ENCODE peak calls at places on chromosomes 4 and X, in seven cellular contexts. Q is sigmoid colon, A is IMR-90, O is left lung, V is endodermal cell, T is upper lobe of left lung, F is tibial nerve. Z is an unnamed sample.

GRCh38 chr4:184362338-184362737 is 112.0 kb downstream of the IRF2 start:
- DNase-seq in T (no peak), V (peak; percentile 5), O (no peak), A (no peak), Q (no peak), F (no peak), Z (no peak)

GRCh38 chr4:25677943-25678342 is 22.3 kb downstream of the SLC34A2 start:
- DNase-seq in T (no peak), F (no peak), Q (no peak), V (no peak), O (no peak), A (no peak), Z (no peak)

GRCh38 chr4:114277690-114278089 is 298.2 kb upstream of the ARSJ start:
- DNase-seq in V (no peak), T (no peak), F (no peak), O (no peak), Q (no peak), A (peak; percentile 70), Z (no peak)

GRCh38 chrX:149629730-149630387 is 1.7 kb downstream of the TMEM185A start:
- DNase-seq in V (no peak), A (no peak), O (no peak), T (no peak), F (no peak), Q (no peak), Z (no peak)

GRCh38 chr4:1600811-1601532 is 83.1 kb downstream of the FAM53A start:
- DNase-seq in O (no peak), T (no peak), Q (peak; percentile 57), V (no peak), A (no peak), F (no peak), Z (no peak)

GRCh38 chrX:44997282-44997813 is 124.4 kb downstream of the KDM6A start:
- DNase-seq in V (no peak), T (no peak), F (no peak), Q (no peak), A (no peak), O (no peak), Z (no peak)

GRCh38 chr4:151324449-151325319 is 721 bp downstream of the SH3D19 start:
- DNase-seq in F (peak; percentile 17), V (peak; percentile 90), Q (peak; percentile 77), T (peak; percentile 61), O (peak; percentile 66), A (peak; percentile 47), Z (peak; percentile 62)

GRCh38 chrX:22527302-22527701 is 254.6 kb downstream of the CBLL2 start:
- DNase-seq in F (no peak), Q (no peak), A (no peak), V (no peak), T (no peak), O (no peak), Z (no peak)

GRCh38 chr4:82865592-82865991 is 25.4 kb downstream of the SEC31A start:
- DNase-seq in Q (no peak), T (peak; percentile 34), O (no peak), F (peak; percentile 34), A (peak; percentile 95), V (no peak), Z (no peak)

GRCh38 chrX:17736856-17737706 is at the start of gene SCML1:
- DNase-seq in F (peak; percentile 94), Q (peak; percentile 99), O (peak; percentile 97), V (peak; percentile 96), T (peak; percentile 96), A (peak; percentile 95), Z (peak; percentile 98)

GRCh38 chrX:16772460-16772859 is 13.8 kb upstream of the TXLNG start:
- DNase-seq in O (no peak), V (peak; percentile 79), F (no peak), Q (no peak), T (no peak), A (no peak), Z (no peak)

GRCh38 chrX:50081282-50081955 is 119.4 kb downstream of the AKAP4 start:
- DNase-seq in Q (no peak), A (peak; percentile 13), T (peak; percentile 68), F (no peak), O (peak; percentile 62), V (peak; percentile 76), Z (peak; percentile 20)

GRCh38 chr4:20288846-20289512 is 37.3 kb downstream of the SLIT2 start:
- DNase-seq in Q (no peak), A (peak; percentile 47), V (no peak), T (no peak), F (no peak), O (no peak), Z (no peak)

GRCh38 chrX:35696760-35697234 is 101.3 kb upstream of the MAGEB16 start:
- DNase-seq in Q (no peak), O (no peak), A (no peak), V (no peak), F (no peak), T (no peak), Z (no peak)

GRCh38 chr4:95142877-95143412 is 385.2 kb downstream of the BMPR1B start:
- DNase-seq in Q (no peak), T (no peak), F (no peak), V (no peak), A (no peak), O (no peak), Z (no peak)

GRCh38 chr4:176789955-176790354 is 2.8 kb downstream of the VEGFC start:
- DNase-seq in Q (no peak), T (no peak), O (no peak), A (peak; percentile 81), F (no peak), V (no peak), Z (no peak)

GRCh38 chrX:40245411-40246140 is 147.8 kb upstream of the BCOR start:
- DNase-seq in O (no peak), Q (no peak), F (no peak), V (no peak), T (no peak), A (no peak), Z (no peak)

GRCh38 chr4:85431881-85432280 is 43.1 kb upstream of the ARHGAP24 start:
- DNase-seq in T (no peak), F (no peak), Q (no peak), A (no peak), O (no peak), V (no peak), Z (no peak)

GRCh38 chrX:18887821-18888205 is 96.1 kb downstream of the PHKA2 start:
- DNase-seq in A (no peak), Q (no peak), F (no peak), T (no peak), V (no peak), O (no peak), Z (no peak)

GRCh38 chr4:176193126-176193525 is 2.3 kb downstream of the SPATA4 start:
- DNase-seq in F (no peak), V (no peak), Q (no peak), A (peak; percentile 65), T (no peak), O (no peak), Z (no peak)

GRCh38 chr4:185115827-185116232 is 27.2 kb upstream of the SLC25A4 start:
- DNase-seq in A (peak; percentile 94), Q (no peak), T (peak; percentile 72), F (no peak), O (peak; percentile 51), V (peak; percentile 88), Z (peak; percentile 69)

GRCh38 chr4:53676402-53676871 is 85.2 kb upstream of the LNX1 start:
- DNase-seq in O (no peak), F (no peak), T (no peak), V (no peak), A (peak; percentile 74), Q (no peak), Z (no peak)

GRCh38 chrX:112846114-112846513 is 5.5 kb upstream of the AMOT start:
- DNase-seq in T (no peak), F (no peak), A (peak; percentile 6), V (no peak), Q (no peak), O (no peak), Z (no peak)

GRCh38 chr4:15667006-15667405 is 11.8 kb upstream of the FBXL5 start:
- DNase-seq in F (no peak), T (no peak), A (no peak), O (no peak), V (no peak), Q (no peak), Z (no peak)

GRCh38 chrX:103356023-103356798 is at the start of gene TCEAL9:
- DNase-seq in T (peak; percentile 60), Q (peak; percentile 87), O (peak; percentile 70), F (peak; percentile 65), A (peak; percentile 83), V (peak; percentile 85), Z (peak; percentile 65)

GRCh38 chrX:38986586-38986985 is 185.3 kb downstream of the MID1IP1 start:
- DNase-seq in T (no peak), O (no peak), A (no peak), F (no peak), Q (no peak), V (peak; percentile 60), Z (no peak)

GRCh38 chr4:13523591-13524503 is 20.5 kb downstream of the NKX3-2 start:
- DNase-seq in Q (no peak), A (no peak), T (no peak), O (no peak), F (no peak), V (no peak), Z (no peak)

GRCh38 chrX:119624951-119625668 is 18.9 kb upstream of the NKRF start:
- DNase-seq in V (no peak), T (no peak), F (no peak), O (no peak), Q (no peak), A (no peak), Z (no peak)
- H3K4me1 ChIP-seq in V (no peaks in the 10 kb centered on the region), T (no peaks in the 10 kb centered on the region), F (no peaks in the 10 kb centered on the region), O (peaks cover 7% of the 10 kb centered on the region), Q (peaks cover 7% of the 10 kb centered on the region), A (no peaks in the 10 kb centered on the region), Z (no peaks in the 10 kb centered on the region)

GRCh38 chrX:134935286-134935685 is 55.5 kb upstream of the SMIM10 start:
- DNase-seq in A (no peak), T (no peak), F (no peak), Q (no peak), O (no peak), V (no peak), Z (no peak)
- H3K27me3 ChIP-seq in A (no peaks in the 10 kb centered on the region), T (no peaks in the 10 kb centered on the region), F (no peaks in the 10 kb centered on the region), Q (no peaks in the 10 kb centered on the region), O (no peaks in the 10 kb centered on the region), V (no peaks in the 10 kb centered on the region), Z (peaks cover 4% of the 10 kb centered on the region)

DNA sequence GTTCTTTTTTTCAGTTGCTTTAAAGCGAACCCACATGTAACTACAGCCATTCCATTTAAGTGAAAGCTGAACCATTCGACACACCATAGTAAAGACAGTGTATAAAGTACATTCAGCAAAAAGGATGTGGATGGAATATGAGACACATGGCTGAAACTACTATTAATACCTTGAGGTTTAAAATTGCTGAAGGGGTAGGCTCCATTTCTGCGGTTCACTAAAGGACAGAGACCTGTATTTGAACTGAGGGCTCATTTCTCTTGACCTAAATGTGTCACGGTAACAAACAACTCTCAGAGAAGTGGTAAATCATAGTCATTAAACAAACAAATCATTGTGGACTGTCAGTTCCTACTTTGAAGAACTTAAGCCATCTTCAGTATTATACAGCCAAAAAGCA is 1085.6 kb upstream of the TENM3 start:
- DNase-seq in F (no peak), T (no peak), Q (no peak), V (no peak), A (no peak), O (no peak), Z (no peak)
- H3K27ac ChIP-seq in F (no peak overlapping the region), T (no peak overlapping the region), Q (no peak overlapping the region), V (no peak overlapping the region), A (no peak overlapping the region), O (no peak overlapping the region), Z (no peak overlapping the region)

DNA sequence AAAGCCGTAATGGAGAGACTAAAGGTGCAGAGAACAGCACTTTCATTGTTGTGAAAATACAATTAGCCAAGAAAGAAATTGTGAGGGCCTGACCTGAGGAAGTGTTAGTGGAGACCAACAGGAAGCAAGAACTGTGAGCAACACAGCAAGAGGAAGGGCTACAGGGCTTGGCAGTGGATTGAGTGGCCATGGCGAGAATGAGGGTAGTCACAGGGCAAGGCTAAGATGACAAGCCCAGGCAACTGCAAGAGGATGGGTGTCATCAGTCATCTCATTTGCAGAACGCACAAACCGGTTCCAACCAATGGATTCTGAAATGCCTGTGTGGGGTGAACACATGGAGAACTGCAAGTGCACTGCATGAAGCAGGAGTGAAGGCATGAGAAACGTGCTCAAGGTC is 3.6 kb downstream of the SLC10A6 start:
- DNase-seq in T (no peak), Q (no peak), F (no peak), V (peak; percentile 35), A (no peak), O (no peak), Z (no peak)
- H3K4me1 ChIP-seq in T (no peaks in the 10 kb centered on the region), Q (no peaks in the 10 kb centered on the region), F (no peaks in the 10 kb centered on the region), V (peaks cover 3% of the 10 kb centered on the region), A (peaks cover 3% of the 10 kb centered on the region), O (no peaks in the 10 kb centered on the region), Z (no peaks in the 10 kb centered on the region)